ENCODE peak calls at places on chromosomes 2 and 18, in four cellular contexts. I is IMR-90; E is CD4-positive, alpha-beta T cell; R is DMS 273 treated with DMSO at 0.1 percent for 48 hours. U is an unnamed sample.

GRCh38 chr2:222054813-222055212 is 244.0 kb downstream of the PAX3 start:
- DNase-seq in I (no peak), E (no peak), R (no peak), U (no peak)

GRCh38 chr2:142992843-142993242 is 115.4 kb downstream of the KYNU start:
- DNase-seq in I (no peak), E (no peak), R (no peak), U (no peak)

GRCh38 chr2:100813527-100813926 is 6.4 kb upstream of the NPAS2 start:
- DNase-seq in I (peak), E (no peak), R (no peak), U (peak)

GRCh38 chr2:177799531-177799930 is 273.0 kb downstream of the PDE11A start:
- DNase-seq in I (peak), E (no peak), R (peak), U (peak)

GRCh38 chr18:48663931-48664847 is 125.4 kb downstream of the CTIF start:
- DNase-seq in I (peak), E (peak), R (no peak), U (peak)

GRCh38 chr18:35861367-35862114 is 110.9 kb upstream of the RMP24 start:
- DNase-seq in I (no peak), E (no peak), R (no peak), U (no peak)

GRCh38 chr18:76558881-76559667 is 64.0 kb upstream of the ZNF516 start:
- DNase-seq in I (peak), E (no peak), R (no peak), U (peak)

GRCh38 chr2:227323818-227324217 is 1.2 kb upstream of the MFF start:
- DNase-seq in I (no peak), E (no peak), R (no peak), U (no peak)

GRCh38 chr18:55384551-55385275 is 203.3 kb downstream of the TCF4 start:
- DNase-seq in I (peak), E (no peak), R (no peak), U (no peak)

GRCh38 chr2:109371481-109372170 is 242.1 kb downstream of the SEPTIN10 start:
- DNase-seq in I (no peak), E (no peak), R (no peak), U (no peak)

GRCh38 chr2:110116033-110116710 is 550 bp upstream of the MALL start:
- DNase-seq in I (peak), E (no peak), R (no peak), U (peak)